ENCODE peak calls at places on chromosome X, in eight cellular contexts. F, D, B, R, V, J, P and C are unnamed samples.

GRCh38 chrX:129360175-129360574 is 163.1 kb downstream of the SMARCA1 start:
- DNase-seq in F (peak; percentile 53), D (peak; percentile 29), B (peak; percentile 39), R (peak; percentile 19), V (peak; percentile 12), J (peak; percentile 50), P (peak; percentile 13), C (peak; percentile 50)

GRCh38 chrX:46575991-46576392 is 2.4 kb downstream of the CHST7 start:
- DNase-seq in F (no peak), D (no peak), B (peak; percentile 66), R (peak; percentile 64), V (no peak), J (peak; percentile 46), P (no peak), C (peak; percentile 57)

GRCh38 chrX:48761674-48762471 is at the start of gene GLOD5:
- DNase-seq in F (no peak), D (peak; percentile 79), B (peak; percentile 3), R (no peak), V (no peak), J (peak; percentile 3), P (no peak), C (peak; percentile 80)

GRCh38 chrX:19569930-19570329 is 54.6 kb upstream of the MAP3K15 start:
- DNase-seq in F (no peak), D (no peak), B (no peak), R (no peak), V (no peak), J (no peak), P (no peak), C (no peak)

GRCh38 chrX:700936-701335 is 70.3 kb downstream of the SHOX start:
- DNase-seq in F (no peak), D (no peak), B (no peak), R (no peak), V (no peak), J (no peak), P (no peak), C (no peak)

GRCh38 chrX:151384807-151385206 is 12.2 kb upstream of the VMA21 start:
- DNase-seq in F (no peak), D (no peak), B (no peak), R (no peak), V (no peak), J (no peak), P (no peak), C (no peak)

GRCh38 chrX:152641256-152641875 is 3.7 kb downstream of the GABRQ start:
- DNase-seq in F (no peak), D (no peak), B (no peak), R (no peak), V (no peak), J (no peak), P (no peak), C (no peak)

GRCh38 chrX:77924320-77924859 is 13.9 kb downstream of the ATP7A start:
- DNase-seq in F (no peak), D (no peak), B (no peak), R (no peak), V (no peak), J (no peak), P (no peak), C (no peak)

GRCh38 chrX:115940888-115941332 is 229.6 kb upstream of the AGTR2 start:
- DNase-seq in F (peak; percentile 52), D (peak; percentile 85), B (peak; percentile 7), R (peak; percentile 26), V (no peak), J (peak; percentile 43), P (no peak), C (peak; percentile 3)

GRCh38 chrX:53251307-53251706 is 26.3 kb upstream of the KDM5C start:
- DNase-seq in F (no peak), D (no peak), B (no peak), R (no peak), V (no peak), J (peak; percentile 75), P (no peak), C (no peak)

GRCh38 chrX:18390941-18391538 is 34.4 kb upstream of the CDKL5 start:
- DNase-seq in F (peak; percentile 40), D (peak; percentile 67), B (peak; percentile 65), R (peak; percentile 59), V (peak; percentile 18), J (peak; percentile 69), P (peak; percentile 34), C (peak; percentile 52)
- TF ChIP-seq CTCF in F (peak; percentile 68), D (peak; percentile 60), B (peak; percentile 35), R (peak; percentile 66), V (peak; percentile 58), J (peak; percentile 70), P (peak; percentile 79), C (peak; percentile 49)

DNA sequence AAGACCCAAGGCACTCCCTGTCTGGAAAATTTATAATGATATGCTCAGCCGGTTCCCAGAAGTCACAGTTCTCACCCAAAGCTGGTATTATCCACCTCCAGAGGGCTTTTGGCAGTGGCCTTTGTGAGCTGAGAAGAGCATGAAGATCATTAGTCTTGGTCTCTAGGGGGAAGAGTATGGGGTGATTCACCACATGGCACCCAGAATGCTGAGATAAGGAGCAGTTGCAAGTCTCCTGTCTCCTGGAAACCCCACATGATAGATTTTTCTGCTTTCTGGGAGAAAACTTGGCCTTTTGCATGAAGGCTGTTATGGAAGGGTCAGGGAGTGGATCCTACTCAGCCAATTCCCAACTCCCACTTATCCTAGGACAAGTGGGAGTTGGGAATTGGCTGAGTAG is 75.3 kb upstream of the PRPS1 start:
- DNase-seq in F (no peak), D (no peak), B (no peak), R (no peak), V (peak; percentile 71), J (peak; percentile 25), P (no peak), C (no peak)
- H3K4me3 ChIP-seq in F (no peak overlapping the region), D (no peak overlapping the region), B (no peak overlapping the region), R (no peak overlapping the region), V (no peak overlapping the region), J (no peak overlapping the region), P (no peak overlapping the region), C (no peak overlapping the region)

DNA sequence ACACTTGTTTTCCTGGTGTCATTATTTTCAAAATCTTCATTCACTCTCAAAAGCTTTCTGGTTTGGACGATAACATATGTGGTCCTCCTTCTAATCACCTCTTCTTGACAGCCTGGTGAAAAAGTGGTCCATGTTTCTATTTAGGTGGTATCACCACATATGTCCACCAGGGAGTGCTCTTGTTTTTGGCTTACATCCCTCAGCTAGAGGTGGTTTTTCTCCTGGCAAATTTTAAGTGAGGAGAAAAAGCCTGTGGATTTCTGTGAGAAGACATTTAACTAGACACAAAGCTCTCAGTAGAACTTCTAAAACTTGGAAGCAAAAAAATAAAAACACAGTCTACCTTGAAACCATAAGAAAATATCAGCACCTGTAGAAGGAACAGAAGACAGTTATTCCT is 58.0 kb upstream of the FRMPD4 start:
- DNase-seq in F (peak; percentile 31), D (no peak), B (peak; percentile 68), R (no peak), V (peak; percentile 6), J (peak; percentile 54), P (peak; percentile 6), C (peak; percentile 44)
- TF ChIP-seq CTCF in F (peak; percentile 47), D (peak; percentile 29), B (peak; percentile 53), R (peak; percentile 9), V (peak; percentile 47), J (peak; percentile 57), P (peak; percentile 64), C (peak; percentile 57)

GRCh38 chrX:10087391-10087790 is 69.4 kb upstream of the CLCN4 start:
- DNase-seq in F (no peak), D (no peak), B (no peak), R (no peak), V (no peak), J (no peak), P (no peak), C (no peak)

GRCh38 chrX:10083809-10084208 is 73.0 kb upstream of the CLCN4 start:
- DNase-seq in F (no peak), D (no peak), B (no peak), R (no peak), V (no peak), J (no peak), P (no peak), C (no peak)

GRCh38 chrX:10086683-10087082 is 70.1 kb upstream of the CLCN4 start:
- DNase-seq in F (no peak), D (no peak), B (no peak), R (no peak), V (no peak), J (no peak), P (no peak), C (no peak)

GRCh38 chrX:10089378-10089795 is 67.4 kb upstream of the CLCN4 start:
- DNase-seq in F (no peak), D (no peak), B (peak; percentile 19), R (no peak), V (peak; percentile 49), J (no peak), P (no peak), C (no peak)

DNA sequence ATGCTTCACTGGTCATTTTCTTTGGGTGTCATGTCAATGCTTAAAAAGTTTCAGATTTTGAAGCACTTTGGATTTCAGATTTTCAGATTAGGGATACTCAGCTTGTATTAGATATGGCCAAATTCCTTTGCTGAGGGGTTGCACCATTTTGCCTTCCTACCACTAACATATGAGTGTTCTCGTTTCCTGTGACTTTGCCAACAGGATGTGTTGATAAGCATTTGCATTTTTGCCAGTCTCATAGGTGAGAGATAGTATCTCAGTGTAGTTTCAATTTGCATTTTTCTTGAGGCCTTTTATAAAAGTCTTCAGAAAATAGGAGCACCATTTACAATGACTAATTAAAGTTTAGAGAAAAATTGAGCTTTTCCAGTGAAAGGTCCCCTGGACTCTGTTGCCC is 71.6 kb upstream of the CLCN4 start:
- DNase-seq in F (no peak), D (no peak), B (no peak), R (no peak), V (no peak), J (no peak), P (no peak), C (no peak)
- H3K4me3 ChIP-seq in F (no peak overlapping the region), D (no peak overlapping the region), B (no peak overlapping the region), R (no peak overlapping the region), V (no peak overlapping the region), J (no peak overlapping the region), P (no peak overlapping the region), C (no peak overlapping the region)

GRCh38 chrX:11531226-11531625 is 134.5 kb downstream of the ARHGAP6 start:
- DNase-seq in F (no peak), D (no peak), B (peak; percentile 53), R (no peak), V (no peak), J (peak; percentile 41), P (no peak), C (peak; percentile 18)
- TF ChIP-seq CTCF in F (peak; percentile 42), D (peak; percentile 7), B (peak; percentile 41), R (peak; percentile 53), V (peak; percentile 30), J (peak; percentile 44), P (peak; percentile 34), C (peak; percentile 42)

GRCh38 chrX:135340827-135341226 is 31.5 kb downstream of the ETDC start:
- DNase-seq in F (no peak), D (no peak), B (peak; percentile 30), R (no peak), V (peak; percentile 44), J (peak; percentile 84), P (no peak), C (no peak)
- H3K4me3 ChIP-seq in F (no peak overlapping the region), D (peak overlapping the region; percentile 85), B (no peak overlapping the region), R (peak overlapping the region; percentile 77), V (peak overlapping the region; percentile 28), J (peak overlapping the region; percentile 30), P (no peak overlapping the region), C (no peak overlapping the region)